ENCODE peak calls at places on chromosomes 4 and X, in four cellular contexts. X is IMR-90, C is H1, J is mesendoderm. L is an unnamed sample. For H3K27me3, the result is how much of the 10 kb centered on the place peaks cover.

GRCh38 chrX:82765806-82766205 is 742.3 kb upstream of the POU3F4 start:
- DNase-seq in X (no peak), C (no peak), J (no peak), L (no peak)

GRCh38 chr4:3745886-3746656 is 20.1 kb upstream of the ADRA2C start:
- DNase-seq in C (no peak), J (peak), X (no peak), L (no peak)

GRCh38 chr4:157291071-157291470 is 70.5 kb downstream of the GRIA2 start:
- DNase-seq in C (no peak), J (peak), X (no peak), L (no peak)

GRCh38 chr4:13483142-13484044 is 747 bp downstream of the RAB28 start:
- DNase-seq in C (no peak), X (peak), J (peak), L (peak)

GRCh38 chr4:87949961-87950360 is 25.6 kb upstream of the SPP1 start:
- DNase-seq in C (no peak), J (no peak), X (peak), L (no peak)

GRCh38 chr4:110886856-110887255 is 264.0 kb upstream of the PITX2 start:
- DNase-seq in C (no peak), X (no peak), J (no peak), L (no peak)

GRCh38 chr4:185424905-185425599 is 712 bp downstream of the UFSP2 start:
- DNase-seq in J (peak), C (no peak), X (peak), L (no peak)

GRCh38 chrX:137998619-137999018 is 432.7 kb downstream of the ZIC3 start:
- DNase-seq in J (no peak), C (no peak), X (no peak), L (no peak)

GRCh38 chr4:93312299-93312698 is 516.3 kb upstream of the ATOH1 start:
- DNase-seq in X (no peak), J (no peak), C (no peak), L (no peak)

GRCh38 chr4:7747062-7747385 is 192.6 kb downstream of the AFAP1 start:
- DNase-seq in J (no peak), C (no peak), X (no peak), L (no peak)

GRCh38 chrX:71541546-71542022 is 8.7 kb downstream of the OGT start:
- DNase-seq in X (peak), C (no peak), J (no peak), L (no peak)

GRCh38 chr4:109648266-109648996 is 54.8 kb downstream of the CASP6 start:
- DNase-seq in C (no peak), X (no peak), J (no peak), L (no peak)

GRCh38 chr4:80240976-80241375 is 25.5 kb upstream of the FGF5 start:
- DNase-seq in J (no peak), C (no peak), X (peak), L (no peak)

GRCh38 chrX:13101439-13102139 is 57.2 kb upstream of the FAM9C start:
- DNase-seq in X (peak), J (no peak), C (no peak), L (no peak)

GRCh38 chr4:141457653-141458052 is 178.7 kb upstream of the IL15 start:
- DNase-seq in J (no peak), C (no peak), X (no peak), L (no peak)

GRCh38 chr4:187478292-187479205 is 517.0 kb upstream of the ZFP42 start:
- DNase-seq in J (peak), C (no peak), X (peak), L (no peak)

GRCh38 chrX:858542-859078 is 228.0 kb downstream of the SHOX start:
- DNase-seq in X (no peak), C (no peak), J (no peak), L (no peak)

GRCh38 chr4:113435893-113436292 is 325.6 kb downstream of the CAMK2D start:
- DNase-seq in J (peak), X (peak), C (no peak), L (peak)

GRCh38 chr4:4284827-4285618 is 4.9 kb downstream of the LYAR start:
- DNase-seq in J (no peak), C (no peak), X (no peak), L (no peak)

GRCh38 chr4:80266267-80266901 is at the start of gene FGF5:
- DNase-seq in C (peak), X (peak), J (peak), L (peak)

GRCh38 chr4:105836537-105836936 is 58.7 kb upstream of the NPNT start:
- DNase-seq in C (no peak), X (no peak), J (peak), L (no peak)

GRCh38 chr4:36209941-36210663 is 34.2 kb downstream of the ARAP2 start:
- DNase-seq in X (no peak), J (no peak), C (no peak), L (no peak)

GRCh38 chr4:165055601-165056000 is 1.9 kb downstream of the TRIM75 start:
- DNase-seq in J (no peak), C (no peak), X (no peak), L (no peak)

GRCh38 chrX:108736509-108737479 is at the start of gene IRS4:
- DNase-seq in X (no peak), C (peak), J (peak), L (peak)

GRCh38 chr4:15164571-15164970 is 162.3 kb downstream of the CPEB2 start:
- DNase-seq in X (peak), C (no peak), J (no peak), L (no peak)

GRCh38 chr4:150411527-150411926 is 170.4 kb upstream of the MAB21L2 start:
- DNase-seq in C (no peak), J (no peak), X (no peak), L (no peak)

GRCh38 chr4:74794341-74794801 is at the start of gene BTC:
- DNase-seq in X (no peak), J (peak), C (peak), L (peak)
- H4K5ac ChIP-seq in X (no peak), J (no peak), C (no peak), L (no peak)

GRCh38 chr4:153788419-153789276 is at the start of gene SFRP2:
- DNase-seq in X (no peak), C (peak), J (peak), L (peak)
- H3K27me3 ChIP-seq in X (half or more), C (under half), J (under half), L (under half)

GRCh38 chrX:110145854-110146253 is 142.9 kb downstream of the TMEM164 start:
- DNase-seq in C (no peak), J (peak), X (peak), L (no peak)
- H2BK5ac ChIP-seq in C (no peak), J (no peak), X (no peak), L (no peak)

GRCh38 chr4:77167866-77168265 is 10.9 kb downstream of the CCNG2 start:
- DNase-seq in J (no peak), C (no peak), X (no peak), L (no peak)
- H4K5ac ChIP-seq in J (no peak), C (no peak), X (no peak), L (no peak)